ENCODE peak calls at places on chromosomes 11 and 22, in seven cellular contexts. D is AG10803, P is lung, C is A549, J is HL-60, Z is MCF 10A, W is GM10248. A is an unnamed sample.

GRCh38 chr11:32809313-32809712 is 14.9 kb upstream of the CCDC73 start:
- DNase-seq in W (peak; percentile 74), C (peak; percentile 84), D (peak; percentile 70), P (peak; percentile 64), Z (peak; percentile 82), J (peak; percentile 83), A (peak; percentile 82)

GRCh38 chr22:23375031-23375827 is 194.9 kb downstream of the BCR start:
- DNase-seq in C (no peak), P (no peak), D (no peak), W (no peak), Z (no peak), J (no peak), A (no peak)

GRCh38 chr22:36587289-36588154 is 58.6 kb upstream of the EIF3D start:
- DNase-seq in W (no peak), J (no peak), D (peak; percentile 73), P (no peak), C (no peak), Z (peak; percentile 27), A (no peak)

GRCh38 chr11:119650251-119650650 is 78.7 kb downstream of the NECTIN1 start:
- DNase-seq in Z (peak; percentile 40), J (no peak), W (no peak), D (no peak), P (no peak), C (no peak), A (no peak)

GRCh38 chr11:64233913-64234839 is at the start of gene VEGFB:
- DNase-seq in Z (peak; percentile 58), J (no peak), D (no peak), P (peak; percentile 72), C (peak; percentile 53), W (peak; percentile 87), A (peak; percentile 65)

GRCh38 chr11:75582935-75583709 is 21.1 kb downstream of the SERPINH1 start:
- DNase-seq in J (no peak), W (peak; percentile 79), P (peak; percentile 67), Z (no peak), D (peak; percentile 67), C (peak; percentile 53), A (peak; percentile 79)

GRCh38 chr22:19761500-19762314 is 1.1 kb downstream of the TBX1 start:
- DNase-seq in J (no peak), P (no peak), Z (no peak), D (peak; percentile 36), C (no peak), W (no peak), A (no peak)

GRCh38 chr11:131688056-131688693 is 317.8 kb downstream of the NTM start:
- DNase-seq in P (no peak), W (peak; percentile 86), C (peak; percentile 35), Z (no peak), D (peak; percentile 55), J (no peak), A (peak; percentile 52)

GRCh38 chr22:41479671-41480396 is 10.9 kb downstream of the ACO2 start:
- DNase-seq in J (no peak), P (no peak), D (peak; percentile 54), C (no peak), Z (peak; percentile 12), W (no peak), A (no peak)

GRCh38 chr11:2699185-2699530 is 636 bp downstream of the KCNQ1OT1 start:
- DNase-seq in D (no peak), W (no peak), C (peak; percentile 12), P (no peak), J (peak; percentile 8), Z (no peak), A (peak; percentile 16)

GRCh38 chr11:73734996-73735395 is 25.9 kb downstream of the RAB6A start:
- DNase-seq in P (no peak), D (peak; percentile 77), W (no peak), J (no peak), C (no peak), Z (no peak), A (no peak)

GRCh38 chr11:67463680-67464410 is 5.2 kb downstream of the TMEM134 start:
- DNase-seq in W (no peak), D (peak; percentile 41), Z (peak; percentile 91), P (peak; percentile 59), J (peak; percentile 87), C (peak; percentile 90), A (no peak)

GRCh38 chr11:6206456-6207180 is 1.3 kb downstream of the C11orf42 start:
- DNase-seq in D (peak; percentile 52), J (no peak), P (no peak), C (no peak), W (no peak), Z (no peak), A (no peak)

GRCh38 chr11:70503878-70504240 is 105.5 kb downstream of the CTTN start:
- DNase-seq in P (no peak), C (no peak), J (no peak), Z (no peak), W (no peak), D (no peak), A (no peak)

GRCh38 chr11:65436412-65437032 is 13.9 kb downstream of the NEAT1 start:
- DNase-seq in P (no peak), C (no peak), Z (peak; percentile 41), J (no peak), D (peak; percentile 37), W (no peak), A (peak; percentile 45)

GRCh38 chr11:35764414-35764813 is 101.8 kb downstream of the TRIM44 start:
- DNase-seq in C (no peak), W (no peak), P (no peak), J (no peak), Z (no peak), D (no peak), A (no peak)

GRCh38 chr22:40368016-40368415 is 2.4 kb upstream of the SGSM3 start:
- DNase-seq in C (no peak), J (no peak), W (no peak), D (no peak), P (no peak), Z (no peak), A (no peak)

GRCh38 chr22:31933816-31934482 is 10.4 kb upstream of the YWHAH start:
- DNase-seq in D (no peak), W (no peak), C (no peak), J (no peak), P (no peak), Z (no peak), A (no peak)

GRCh38 chr11:128533473-128533872 is 53.9 kb downstream of the ETS1 start:
- DNase-seq in W (no peak), C (no peak), D (no peak), J (no peak), P (no peak), Z (no peak), A (no peak)

GRCh38 chr11:106988151-106988806 is 30.0 kb downstream of the GUCY1A2 start:
- DNase-seq in P (no peak), D (peak; percentile 89), Z (peak; percentile 52), J (peak; percentile 22), C (no peak), W (no peak), A (no peak)

GRCh38 chr22:35712672-35713071 is 5.0 kb upstream of the APOL5 start:
- DNase-seq in P (no peak), Z (no peak), D (no peak), J (no peak), C (no peak), W (no peak), A (no peak)

DNA sequence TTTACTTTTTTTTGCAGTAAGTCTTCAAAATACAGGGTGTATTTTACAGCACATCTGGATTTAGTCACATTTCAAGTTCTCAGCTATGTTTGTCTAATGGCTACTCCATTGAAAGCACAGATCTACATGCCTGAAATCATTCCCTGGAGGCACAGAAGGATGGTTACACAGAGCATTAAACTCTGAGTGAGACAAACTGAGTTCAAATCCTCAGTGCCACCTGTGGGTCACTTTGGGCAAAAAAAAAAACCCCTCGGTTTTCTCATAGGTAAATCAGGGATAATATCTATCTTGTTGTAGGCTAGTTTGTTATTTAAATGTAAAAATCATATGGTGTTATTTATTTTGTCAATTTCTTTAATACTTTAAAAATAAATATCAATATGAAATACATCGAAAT is 7.7 kb downstream of the ANKRD49 start:
- DNase-seq in P (no peak), Z (no peak), D (no peak), J (no peak), W (no peak), C (no peak), A (no peak)
- TF ChIP-seq CTCF in P (no peak), Z (no peak), D (no peak), J (no peak), W (peak; percentile 13), C (no peak), A (no peak)

GRCh38 chr11:49302360-49302759 is 94.0 kb upstream of the FOLH1 start:
- DNase-seq in P (no peak), D (no peak), Z (peak; percentile 0), J (no peak), W (no peak), C (no peak), A (no peak)
- TF ChIP-seq CTCF in P (no peak), D (no peak), Z (no peak), J (no peak), W (no peak), C (no peak), A (no peak)

DNA sequence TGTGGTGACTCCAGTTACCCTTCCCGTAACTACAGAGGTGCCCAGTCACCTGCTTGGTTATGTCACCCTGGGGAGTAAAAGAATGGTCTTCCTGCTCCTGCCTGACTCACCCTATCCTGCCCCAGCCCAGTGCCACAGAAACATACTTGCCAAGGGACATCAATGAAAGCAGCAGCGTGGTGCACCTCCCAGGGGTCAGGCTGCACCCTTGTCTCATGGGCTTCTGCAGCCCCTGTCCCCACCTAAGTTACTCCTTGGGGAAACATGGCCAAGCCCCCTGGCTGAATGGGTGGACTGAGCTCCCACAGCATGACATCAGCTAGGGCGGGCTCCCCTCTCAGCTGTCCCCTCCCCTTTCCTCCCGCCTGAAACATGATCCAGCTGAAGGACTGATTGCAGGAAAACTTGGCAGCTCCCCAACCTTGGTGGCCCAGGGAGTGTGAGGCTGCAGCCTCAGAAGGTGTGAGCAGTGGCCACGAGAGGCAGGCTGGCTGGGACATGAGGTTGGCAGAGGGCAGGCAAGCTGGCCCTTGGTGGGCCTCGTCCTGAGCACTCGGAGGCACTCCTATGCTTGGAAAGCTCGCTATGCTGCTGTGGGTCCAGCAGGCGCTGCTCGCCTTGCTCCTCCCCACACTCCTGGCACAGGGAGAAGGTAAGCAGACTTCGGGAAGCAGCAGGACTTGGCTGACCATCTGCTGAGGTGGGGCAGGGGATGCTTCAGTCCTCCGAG is at the start of gene HTR3A:
- DNase-seq in Z (peak; percentile 75), P (peak; percentile 82), D (no peak), C (no peak), W (no peak), J (no peak), A (no peak)
- TF ChIP-seq CTCF in Z (no peak), P (no peak), D (no peak), C (no peak), W (no peak), J (no peak), A (no peak)

GRCh38 chr22:50243704-50244419 is 961 bp downstream of the TUBGCP6 start:
- DNase-seq in D (no peak), C (no peak), Z (no peak), J (peak; percentile 50), W (no peak), P (no peak), A (no peak)

GRCh38 chr22:50245214-50246072 is 620 bp upstream of the TUBGCP6 start:
- DNase-seq in J (no peak), W (no peak), D (no peak), P (no peak), C (no peak), Z (no peak), A (no peak)

GRCh38 chr22:50242406-50242949 is 2.3 kb downstream of the TUBGCP6 start:
- DNase-seq in Z (no peak), P (no peak), W (no peak), C (no peak), J (no peak), D (no peak), A (no peak)

GRCh38 chr22:50246242-50247175 is 1.7 kb upstream of the TUBGCP6 start:
- DNase-seq in W (no peak), J (no peak), P (no peak), Z (no peak), C (no peak), D (no peak), A (no peak)

GRCh38 chr22:50244420-50245213 is at the start of gene TUBGCP6:
- DNase-seq in P (peak; percentile 93), C (peak; percentile 91), D (peak; percentile 87), J (peak; percentile 92), Z (peak; percentile 91), W (peak; percentile 94), A (peak; percentile 96)
- TF ChIP-seq CTCF in P (no peak), C (no peak), D (peak; percentile 33), J (no peak), Z (no peak), W (no peak), A (no peak)

A was measured in activated CD8-positive, alpha-beta T cell treated with anti-CD3 and anti-CD28 coated beads for 36 hours.